ENCODE peak calls at places on chromosome 18, in seven cellular contexts. One of them, this sample, is unnamed.

GRCh38 chr18:2988041-2988794 is 24.7 kb downstream of the LPIN2 start:
- DNase-seq in GM12892: no peak
- DNase-seq in H1: no peak
- DNase-seq in HCT116: no peak
- DNase-seq in GM23338: no peak
- DNase-seq in K562: no peak
- DNase-seq in transverse colon: no peak
- DNase-seq in this sample: no peak

GRCh38 chr18:39863916-39864315 is 2091.1 kb upstream of the PIK3C3 start:
- DNase-seq in GM12892: no peak
- DNase-seq in HCT116: no peak
- DNase-seq in transverse colon: no peak
- DNase-seq in K562: no peak
- DNase-seq in H1: no peak
- DNase-seq in GM23338: no peak
- DNase-seq in this sample: no peak

GRCh38 chr18:32301976-32302743 is 112.3 kb downstream of the MEP1B start:
- DNase-seq in GM23338: no peak
- DNase-seq in GM12892: no peak
- DNase-seq in transverse colon: no peak
- DNase-seq in K562: no peak
- DNase-seq in HCT116: no peak
- DNase-seq in H1: no peak
- DNase-seq in this sample: no peak

GRCh38 chr18:12699747-12700146 is 2.8 kb downstream of the CEP76 start:
- DNase-seq in K562: no peak
- DNase-seq in GM23338: no peak
- DNase-seq in H1: no peak
- DNase-seq in HCT116: no peak
- DNase-seq in transverse colon: no peak
- DNase-seq in GM12892: no peak
- DNase-seq in this sample: no peak

GRCh38 chr18:73684651-73685050 is 463.0 kb downstream of the FBXO15 start:
- DNase-seq in HCT116: no peak
- DNase-seq in GM12892: no peak
- DNase-seq in K562: no peak
- DNase-seq in transverse colon: no peak
- DNase-seq in GM23338: no peak
- DNase-seq in H1: no peak
- DNase-seq in this sample: no peak

GRCh38 chr18:78611201-78611800 is 368.3 kb upstream of the SALL3 start:
- DNase-seq in K562: no peak
- DNase-seq in transverse colon: no peak
- DNase-seq in H1: no peak
- DNase-seq in GM12892: no peak
- DNase-seq in HCT116: no peak
- DNase-seq in GM23338: no peak
- DNase-seq in this sample: no peak

GRCh38 chr18:42298744-42299685 is 344.0 kb downstream of the PIK3C3 start:
- DNase-seq in GM23338: peak
- DNase-seq in transverse colon: peak
- DNase-seq in H1: peak
- DNase-seq in HCT116: peak
- DNase-seq in GM12892: peak
- DNase-seq in K562: peak
- DNase-seq in this sample: peak

GRCh38 chr18:42649636-42650035 is 465.8 kb downstream of the RIT2 start:
- DNase-seq in GM12892: no peak
- DNase-seq in transverse colon: no peak
- DNase-seq in H1: no peak
- DNase-seq in HCT116: no peak
- DNase-seq in GM23338: no peak
- DNase-seq in K562: no peak
- DNase-seq in this sample: no peak

GRCh38 chr18:55781481-55781957 is 193.5 kb upstream of the TCF4 start:
- DNase-seq in transverse colon: peak
- DNase-seq in GM23338: peak
- DNase-seq in GM12892: no peak
- DNase-seq in H1: peak
- DNase-seq in HCT116: no peak
- DNase-seq in K562: peak
- DNase-seq in this sample: peak

GRCh38 chr18:73528066-73528465 is 619.6 kb downstream of the FBXO15 start:
- DNase-seq in H1: no peak
- DNase-seq in GM23338: no peak
- DNase-seq in HCT116: no peak
- DNase-seq in GM12892: no peak
- DNase-seq in transverse colon: no peak
- DNase-seq in K562: no peak
- DNase-seq in this sample: no peak

GRCh38 chr18:10475633-10476388 is 21.4 kb downstream of the APCDD1 start:
- DNase-seq in HCT116: no peak
- DNase-seq in transverse colon: no peak
- DNase-seq in K562: no peak
- DNase-seq in GM23338: no peak
- DNase-seq in GM12892: no peak
- DNase-seq in H1: no peak
- DNase-seq in this sample: no peak

GRCh38 chr18:49691177-49691608 is 122.1 kb downstream of the ACAA2 start:
- DNase-seq in transverse colon: no peak
- DNase-seq in GM12892: no peak
- DNase-seq in H1: no peak
- DNase-seq in K562: no peak
- DNase-seq in HCT116: peak
- DNase-seq in GM23338: no peak
- DNase-seq in this sample: no peak

GRCh38 chr18:78430171-78430857 is 549.3 kb upstream of the SALL3 start:
- DNase-seq in K562: no peak
- DNase-seq in HCT116: no peak
- DNase-seq in GM23338: no peak
- DNase-seq in GM12892: no peak
- DNase-seq in H1: no peak
- DNase-seq in transverse colon: no peak
- DNase-seq in this sample: no peak

GRCh38 chr18:34767601-34768027 is 57.5 kb downstream of the DTNA start:
- DNase-seq in H1: no peak
- DNase-seq in HCT116: no peak
- DNase-seq in GM23338: no peak
- DNase-seq in GM12892: no peak
- DNase-seq in K562: no peak
- DNase-seq in transverse colon: no peak
- DNase-seq in this sample: no peak

GRCh38 chr18:25144835-25145234 is 207.1 kb downstream of the ZNF521 start:
- DNase-seq in K562: no peak
- DNase-seq in GM23338: no peak
- DNase-seq in HCT116: no peak
- DNase-seq in H1: no peak
- DNase-seq in GM12892: no peak
- DNase-seq in transverse colon: no peak
- DNase-seq in this sample: no peak

GRCh38 chr18:57738078-57738477 is 65.0 kb downstream of the ATP8B1 start:
- DNase-seq in K562: no peak
- DNase-seq in HCT116: no peak
- DNase-seq in GM12892: no peak
- DNase-seq in H1: no peak
- DNase-seq in transverse colon: no peak
- DNase-seq in GM23338: no peak
- DNase-seq in this sample: no peak

GRCh38 chr18:57743008-57743407 is 60.1 kb downstream of the ATP8B1 start:
- DNase-seq in GM23338: no peak
- DNase-seq in H1: no peak
- DNase-seq in GM12892: no peak
- DNase-seq in HCT116: no peak
- DNase-seq in K562: no peak
- DNase-seq in transverse colon: no peak
- DNase-seq in this sample: no peak

GRCh38 chr18:57733861-57734260 is 69.3 kb downstream of the ATP8B1 start:
- DNase-seq in K562: no peak
- DNase-seq in GM23338: no peak
- DNase-seq in H1: no peak
- DNase-seq in HCT116: no peak
- DNase-seq in transverse colon: no peak
- DNase-seq in GM12892: no peak
- DNase-seq in this sample: no peak

GRCh38 chr18:57741273-57741672 is 61.8 kb downstream of the ATP8B1 start:
- DNase-seq in HCT116: no peak
- DNase-seq in transverse colon: no peak
- DNase-seq in GM23338: no peak
- DNase-seq in K562: no peak
- DNase-seq in H1: no peak
- DNase-seq in GM12892: no peak
- DNase-seq in this sample: no peak

DNA sequence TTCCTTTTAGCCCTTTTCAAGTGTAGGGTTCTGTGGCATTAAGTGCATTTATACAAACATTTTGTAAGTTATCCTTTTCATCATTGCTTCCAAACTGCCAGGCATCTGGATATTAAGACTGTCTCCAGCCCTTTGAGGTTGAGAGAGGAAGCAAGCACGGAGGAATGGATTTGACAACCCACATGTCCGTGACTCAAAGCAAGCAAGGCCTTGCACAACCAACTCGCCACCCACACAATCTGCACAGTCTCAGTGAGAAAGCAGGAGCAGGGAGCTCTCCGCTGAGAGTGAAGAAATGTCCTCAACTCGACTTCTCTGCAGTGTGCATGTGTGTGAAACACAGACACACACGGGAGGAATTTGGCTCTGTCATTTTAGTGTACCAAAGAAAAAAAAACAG is 65.5 kb downstream of the ATP8B1 start:
- DNase-seq in GM12892: no peak
- DNase-seq in HCT116: no peak
- DNase-seq in transverse colon: peak
- DNase-seq in GM23338: no peak
- DNase-seq in K562: no peak
- DNase-seq in H1: no peak
- DNase-seq in this sample: peak
- TF ChIP-seq POLR2AphosphoS5 in GM12892: no peak
- TF ChIP-seq POLR2AphosphoS5 in HCT116: no peak
- TF ChIP-seq POLR2AphosphoS5 in transverse colon: peak
- TF ChIP-seq POLR2AphosphoS5 in GM23338: no peak
- TF ChIP-seq POLR2AphosphoS5 in K562: no peak
- TF ChIP-seq POLR2AphosphoS5 in H1: no peak
- TF ChIP-seq POLR2AphosphoS5 in this sample: peak

DNA sequence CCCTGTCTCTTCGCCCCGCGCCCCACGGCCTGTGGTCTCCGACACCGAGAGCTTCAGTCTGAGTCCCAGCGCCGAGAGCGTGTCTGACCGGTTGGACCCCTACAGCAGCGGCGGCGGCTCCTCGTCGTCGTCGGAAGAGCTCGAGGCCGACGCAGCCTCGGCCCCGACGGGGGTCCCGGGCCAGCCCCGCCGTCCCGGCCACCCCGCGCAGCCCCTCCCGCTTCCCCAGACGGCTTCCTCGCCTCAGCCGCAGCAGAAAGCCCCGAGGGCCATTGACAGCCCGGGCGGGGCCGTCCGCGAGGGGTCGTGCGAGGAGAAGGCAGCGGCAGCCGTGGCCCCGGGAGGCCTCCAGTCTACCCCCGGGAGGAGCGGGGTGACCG is 1.3 kb downstream of the PHLPP1 start:
- DNase-seq in GM12892: peak
- DNase-seq in transverse colon: peak
- DNase-seq in HCT116: no peak
- DNase-seq in GM23338: peak
- DNase-seq in H1: peak
- DNase-seq in K562: peak
- DNase-seq in this sample: peak
- TF ChIP-seq POLR2AphosphoS5 in GM12892: no peak
- TF ChIP-seq POLR2AphosphoS5 in transverse colon: no peak
- TF ChIP-seq POLR2AphosphoS5 in HCT116: no peak
- TF ChIP-seq POLR2AphosphoS5 in GM23338: no peak
- TF ChIP-seq POLR2AphosphoS5 in H1: no peak
- TF ChIP-seq POLR2AphosphoS5 in K562: no peak
- TF ChIP-seq POLR2AphosphoS5 in this sample: no peak

GRCh38 chr18:26565514-26565913 is 17.2 kb upstream of the KCTD1 start:
- DNase-seq in transverse colon: no peak
- DNase-seq in GM23338: no peak
- DNase-seq in H1: no peak
- DNase-seq in GM12892: no peak
- DNase-seq in K562: no peak
- DNase-seq in HCT116: no peak
- DNase-seq in this sample: no peak

GRCh38 chr18:26562568-26562967 is 14.2 kb upstream of the KCTD1 start:
- DNase-seq in GM12892: no peak
- DNase-seq in K562: no peak
- DNase-seq in H1: no peak
- DNase-seq in transverse colon: no peak
- DNase-seq in HCT116: no peak
- DNase-seq in GM23338: no peak
- DNase-seq in this sample: no peak

GRCh38 chr18:26566874-26567273 is 18.5 kb upstream of the KCTD1 start:
- DNase-seq in GM12892: no peak
- DNase-seq in GM23338: peak
- DNase-seq in K562: no peak
- DNase-seq in transverse colon: no peak
- DNase-seq in HCT116: no peak
- DNase-seq in H1: no peak
- DNase-seq in this sample: no peak

GRCh38 chr18:26563024-26563423 is 14.7 kb upstream of the KCTD1 start:
- DNase-seq in K562: no peak
- DNase-seq in HCT116: no peak
- DNase-seq in transverse colon: no peak
- DNase-seq in H1: no peak
- DNase-seq in GM23338: no peak
- DNase-seq in GM12892: no peak
- DNase-seq in this sample: no peak

DNA sequence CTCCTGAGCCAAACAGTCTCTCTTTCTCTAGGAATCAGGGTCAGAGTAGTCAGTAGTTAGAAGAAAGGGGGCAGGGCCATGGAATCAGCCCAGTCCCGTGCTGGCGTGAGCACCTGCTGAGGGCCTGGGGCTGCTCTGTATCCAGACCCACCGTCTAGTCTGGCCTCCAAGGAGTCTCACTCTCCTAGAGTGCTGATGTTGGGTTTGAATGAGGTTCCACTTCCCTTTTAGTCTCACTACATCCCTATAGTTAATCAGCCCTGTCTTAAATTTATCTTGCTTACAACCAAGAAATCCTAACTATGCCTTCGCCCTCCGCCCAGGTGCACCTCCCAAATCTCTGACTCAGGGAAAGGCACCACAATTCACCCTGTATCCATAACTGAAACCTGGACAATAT is 13.4 kb upstream of the KCTD1 start:
- DNase-seq in K562: no peak
- DNase-seq in transverse colon: no peak
- DNase-seq in GM12892: no peak
- DNase-seq in HCT116: no peak
- DNase-seq in GM23338: no peak
- DNase-seq in H1: no peak
- DNase-seq in this sample: no peak
- TF ChIP-seq POLR2AphosphoS5 in K562: no peak
- TF ChIP-seq POLR2AphosphoS5 in transverse colon: no peak
- TF ChIP-seq POLR2AphosphoS5 in GM12892: no peak
- TF ChIP-seq POLR2AphosphoS5 in HCT116: no peak
- TF ChIP-seq POLR2AphosphoS5 in GM23338: no peak
- TF ChIP-seq POLR2AphosphoS5 in H1: no peak
- TF ChIP-seq POLR2AphosphoS5 in this sample: no peak

DNA sequence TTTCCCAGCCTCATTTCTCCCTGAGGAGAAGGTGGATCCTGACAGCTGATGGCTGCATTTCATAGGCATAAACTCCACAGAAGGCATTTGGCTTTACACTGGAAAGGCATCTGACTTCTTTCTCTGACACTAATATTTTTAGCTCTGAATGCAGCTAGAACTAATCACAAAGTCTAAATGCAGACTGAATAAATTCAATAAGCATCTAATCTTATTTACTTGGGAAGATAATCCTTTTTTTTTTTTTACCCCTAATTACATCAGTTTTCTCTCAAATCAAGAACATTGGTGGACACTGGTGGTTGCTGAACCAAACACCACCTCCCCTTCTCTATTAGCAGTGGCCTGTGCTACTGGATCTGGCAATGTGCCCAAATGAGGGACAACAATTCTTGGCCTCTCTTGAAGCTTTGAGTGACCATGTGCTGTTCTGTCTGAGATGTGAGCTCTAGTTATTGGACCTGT is 50.9 kb upstream of the CD226 start:
- DNase-seq in H1: no peak
- DNase-seq in HCT116: no peak
- DNase-seq in transverse colon: no peak
- DNase-seq in GM23338: no peak
- DNase-seq in GM12892: no peak
- DNase-seq in K562: no peak
- DNase-seq in this sample: no peak
- TF ChIP-seq POLR2AphosphoS5 in H1: no peak
- TF ChIP-seq POLR2AphosphoS5 in HCT116: no peak
- TF ChIP-seq POLR2AphosphoS5 in transverse colon: no peak
- TF ChIP-seq POLR2AphosphoS5 in GM23338: no peak
- TF ChIP-seq POLR2AphosphoS5 in GM12892: no peak
- TF ChIP-seq POLR2AphosphoS5 in K562: no peak
- TF ChIP-seq POLR2AphosphoS5 in this sample: no peak

This sample was measured in HL-60.